ENCODE peak calls at places on chromosome 18, in five cellular contexts. C is cardiac muscle cell, Z is left ventricle myocardium inferior, I is brain microvascular endothelial cell, K is HFF-Myc. T is an unnamed sample.

GRCh38 chr18:49590608-49591007 is 28.8 kb downstream of the LIPG start:
- DNase-seq in C (no peak), Z (no peak), I (no peak), K (no peak), T (no peak)

GRCh38 chr18:22167091-22167470 is 2.3 kb upstream of the GATA6 start:
- DNase-seq in C (no peak), Z (peak), I (no peak), K (no peak), T (no peak)

GRCh38 chr18:62950246-62950645 is 234.9 kb downstream of the PHLPP1 start:
- DNase-seq in C (no peak), Z (no peak), I (no peak), K (no peak), T (no peak)

GRCh38 chr18:22268641-22269128 is 99.3 kb downstream of the GATA6 start:
- DNase-seq in C (no peak), Z (no peak), I (no peak), K (no peak), T (no peak)

GRCh38 chr18:23162473-23162872 is 27.2 kb downstream of the CABLES1 start:
- DNase-seq in C (no peak), Z (no peak), I (no peak), K (no peak), T (no peak)

GRCh38 chr18:59787998-59788875 is 91.0 kb upstream of the CCBE1 start:
- DNase-seq in C (no peak), Z (no peak), I (peak), K (peak), T (no peak)

GRCh38 chr18:8856187-8856586 is 150.8 kb downstream of the MTCL1 start:
- DNase-seq in C (no peak), Z (no peak), I (no peak), K (no peak), T (no peak)

GRCh38 chr18:36590621-36591580 is 237.9 kb downstream of the TPGS2 start:
- DNase-seq in C (no peak), Z (no peak), I (no peak), K (no peak), T (no peak)

GRCh38 chr18:42086288-42086687 is 131.3 kb downstream of the PIK3C3 start:
- DNase-seq in C (no peak), Z (no peak), I (peak), K (no peak), T (no peak)

GRCh38 chr18:55048892-55049291 is 89.6 kb upstream of the CCDC68 start:
- DNase-seq in C (no peak), Z (no peak), I (no peak), K (no peak), T (no peak)

GRCh38 chr18:49630246-49630699 is 68.4 kb downstream of the LIPG start:
- DNase-seq in C (no peak), Z (no peak), I (no peak), K (no peak), T (no peak)

GRCh38 chr18:69787825-69788547 is 159.7 kb downstream of the CD226 start:
- DNase-seq in C (no peak), Z (no peak), I (peak), K (no peak), T (no peak)

GRCh38 chr18:28176933-28177827 is at the start of gene CDH2:
- DNase-seq in C (peak), Z (peak), I (peak), K (peak), T (peak)

GRCh38 chr18:12028040-12028628 is 46.8 kb downstream of the IMPA2 start:
- DNase-seq in C (no peak), Z (no peak), I (no peak), K (no peak), T (peak)

GRCh38 chr18:31572368-31572767 is 19.3 kb upstream of the TTR start:
- DNase-seq in C (no peak), Z (no peak), I (no peak), K (no peak), T (no peak)

GRCh38 chr18:12038082-12038660 is 55.5 kb upstream of the ANKRD62 start:
- DNase-seq in C (no peak), Z (no peak), I (no peak), K (no peak), T (peak)

GRCh38 chr18:69400253-69400975 is at the start of gene DOK6:
- DNase-seq in C (peak), Z (peak), I (peak), K (peak), T (peak)

GRCh38 chr18:29164020-29164706 is 987.2 kb upstream of the CDH2 start:
- DNase-seq in C (no peak), Z (no peak), I (peak), K (peak), T (no peak)

GRCh38 chr18:11362856-11363255 is 213.5 kb upstream of the PIEZO2 start:
- DNase-seq in C (no peak), Z (no peak), I (no peak), K (no peak), T (no peak)

GRCh38 chr18:48913723-48914122 is 37.0 kb downstream of the SMAD7 start:
- DNase-seq in C (no peak), Z (no peak), I (no peak), K (no peak), T (no peak)

GRCh38 chr18:48441405-48441881 is 32.3 kb upstream of the ZBTB7C start:
- DNase-seq in C (peak), Z (peak), I (no peak), K (no peak), T (no peak)

GRCh38 chr18:80196528-80197320 is 50.6 kb downstream of the PARD6G start:
- DNase-seq in C (no peak), Z (no peak), I (peak), K (no peak), T (no peak)

GRCh38 chr18:70195852-70196434 is 9.5 kb downstream of the RTTN start:
- DNase-seq in C (peak), Z (no peak), I (peak), K (no peak), T (no peak)

GRCh38 chr18:79896746-79897145 is 54.7 kb downstream of the SLC66A2 start:
- DNase-seq in C (no peak), Z (no peak), I (no peak), K (no peak), T (no peak)

GRCh38 chr18:75253784-75254183 is 43.2 kb downstream of the TSHZ1 start:
- DNase-seq in C (no peak), Z (no peak), I (no peak), K (no peak), T (no peak)

GRCh38 chr18:10928971-10929373 is 220.4 kb downstream of the PIEZO2 start:
- DNase-seq in C (no peak), Z (no peak), I (peak), K (peak), T (no peak)

GRCh38 chr18:49588171-49588570 is 26.3 kb downstream of the LIPG start:
- DNase-seq in C (no peak), Z (no peak), I (no peak), K (no peak), T (no peak)

GRCh38 chr18:29154196-29154757 is 977.3 kb upstream of the CDH2 start:
- DNase-seq in C (no peak), Z (no peak), I (peak), K (no peak), T (no peak)

GRCh38 chr18:43932140-43932539 is 654.9 kb upstream of the SYT4 start:
- DNase-seq in C (no peak), Z (no peak), I (no peak), K (no peak), T (no peak)

GRCh38 chr18:52716926-52717325 is 376.9 kb downstream of the DCC start:
- DNase-seq in C (peak), Z (no peak), I (peak), K (no peak), T (no peak)

GRCh38 chr18:21481739-21482138 is 118.8 kb downstream of the ESCO1 start:
- DNase-seq in C (no peak), Z (no peak), I (no peak), K (no peak), T (no peak)

GRCh38 chr18:23722646-23723045 is 33.4 kb downstream of the LAMA3 start:
- DNase-seq in C (no peak), Z (no peak), I (peak), K (no peak), T (no peak)

GRCh38 chr18:54284967-54285785 is 15.9 kb downstream of the POLI start:
- DNase-seq in C (no peak), Z (peak), I (peak), K (no peak), T (no peak)

GRCh38 chr18:67726882-67727281 is 210.4 kb upstream of the DSEL start:
- DNase-seq in C (no peak), Z (no peak), I (no peak), K (no peak), T (no peak)

GRCh38 chr18:9796933-9797549 is 88.7 kb upstream of the TXNDC2 start:
- DNase-seq in C (no peak), Z (no peak), I (no peak), K (no peak), T (no peak)

GRCh38 chr18:63346471-63347183 is 20.4 kb downstream of the KDSR start:
- DNase-seq in C (no peak), Z (no peak), I (no peak), K (no peak), T (no peak)

GRCh38 chr18:74204543-74205152 is 56.3 kb downstream of the TIMM21 start:
- DNase-seq in C (no peak), Z (no peak), I (no peak), K (no peak), T (no peak)

GRCh38 chr18:72530622-72531021 is 13.5 kb downstream of the CBLN2 start:
- DNase-seq in C (no peak), Z (no peak), I (no peak), K (no peak), T (no peak)
- TF ChIP-seq CTCF in C (peak), Z (no peak), I (no peak), K (no peak), T (no peak)

GRCh38 chr18:40159141-40160017 is 1795.7 kb upstream of the PIK3C3 start:
- DNase-seq in C (peak), Z (no peak), I (peak), K (peak), T (no peak)
- TF ChIP-seq CTCF in C (peak), Z (peak), I (peak), K (peak), T (no peak)

GRCh38 chr18:56152547-56152946 is 485.8 kb downstream of the TXNL1 start:
- DNase-seq in C (no peak), Z (no peak), I (no peak), K (no peak), T (no peak)
- TF ChIP-seq CTCF in C (no peak), Z (no peak), I (no peak), K (no peak), T (no peak)

GRCh38 chr18:26621161-26622026 is 73.0 kb upstream of the KCTD1 start:
- DNase-seq in C (peak), Z (peak), I (peak), K (no peak), T (peak)
- TF ChIP-seq CTCF in C (peak), Z (peak), I (peak), K (peak), T (peak)

GRCh38 chr18:7082666-7083065 is 34.9 kb downstream of the LAMA1 start:
- DNase-seq in C (no peak), Z (no peak), I (no peak), K (no peak), T (no peak)

GRCh38 chr18:7089369-7089768 is 28.2 kb downstream of the LAMA1 start:
- DNase-seq in C (no peak), Z (no peak), I (no peak), K (no peak), T (no peak)

GRCh38 chr18:7084080-7084765 is 33.4 kb downstream of the LAMA1 start:
- DNase-seq in C (no peak), Z (no peak), I (peak), K (no peak), T (no peak)

GRCh38 chr18:7079231-7079630 is 38.4 kb downstream of the LAMA1 start:
- DNase-seq in C (no peak), Z (no peak), I (no peak), K (no peak), T (no peak)

DNA sequence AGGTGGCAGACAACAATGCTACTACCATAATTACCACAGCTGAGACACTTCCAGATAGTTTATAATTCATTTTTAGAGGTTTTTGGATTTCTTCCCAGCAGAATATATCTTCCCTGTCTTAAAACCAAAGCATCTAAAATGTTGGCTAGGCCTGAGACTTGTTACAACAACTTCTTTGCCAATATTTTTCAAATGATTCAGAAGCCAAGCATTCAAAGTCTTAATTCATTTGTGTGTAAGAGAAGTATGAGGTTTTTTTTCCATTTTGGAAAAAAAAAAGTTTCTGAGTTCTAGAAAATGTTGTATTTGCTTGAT is 32.9 kb downstream of the LAMA1 start:
- DNase-seq in C (no peak), Z (no peak), I (peak), K (no peak), T (no peak)
- TF ChIP-seq CTCF in C (no peak), Z (no peak), I (no peak), K (no peak), T (no peak)

GRCh38 chr18:51011709-51012108 is 18.3 kb upstream of the SMAD4 start:
- DNase-seq in C (no peak), Z (no peak), I (no peak), K (no peak), T (no peak)

GRCh38 chr18:51013259-51013658 is 16.8 kb upstream of the SMAD4 start:
- DNase-seq in C (no peak), Z (no peak), I (no peak), K (no peak), T (no peak)

GRCh38 chr18:51010218-51010617 is 19.8 kb upstream of the SMAD4 start:
- DNase-seq in C (no peak), Z (no peak), I (no peak), K (no peak), T (no peak)

GRCh38 chr18:51009071-51009470 is 20.9 kb upstream of the SMAD4 start:
- DNase-seq in C (peak), Z (no peak), I (no peak), K (no peak), T (no peak)

DNA sequence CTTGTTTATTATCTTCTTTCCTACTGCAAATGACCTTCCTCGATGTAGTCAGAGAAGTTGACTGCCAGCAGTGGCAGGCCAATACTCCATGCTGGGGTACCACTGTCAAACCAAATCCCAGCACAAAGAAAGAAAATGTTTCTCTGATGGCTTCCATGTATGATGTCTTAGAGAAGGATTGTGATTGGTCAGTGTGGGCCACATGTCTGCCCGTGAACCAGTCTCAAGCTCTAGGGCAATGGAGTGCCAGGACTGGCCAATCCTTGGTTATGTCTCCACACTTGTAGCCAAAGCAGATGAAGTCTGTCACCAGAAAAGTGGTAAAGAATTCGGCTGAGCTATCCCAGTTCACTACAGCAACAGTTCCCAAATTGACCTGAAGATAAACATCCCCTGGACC is 17.6 kb upstream of the SMAD4 start:
- DNase-seq in C (no peak), Z (no peak), I (no peak), K (no peak), T (no peak)
- TF ChIP-seq CTCF in C (no peak), Z (no peak), I (no peak), K (no peak), T (no peak)

T was measured in left lung.